ENCODE peak calls at places on chromosomes 13 and 19, in five cellular contexts. B is GDM1, W is HepG2, J is hepatic stellate cell, A is tibial nerve. V is an unnamed sample.

GRCh38 chr19:33296473-33297060 is 5.8 kb downstream of the CEBPA start:
- DNase-seq in W (no peak), B (no peak), A (no peak), J (no peak), V (no peak)

GRCh38 chr13:23984541-23984940 is 87.2 kb upstream of the C1QTNF9B start:
- DNase-seq in W (no peak), A (no peak), J (no peak), B (no peak), V (no peak)

GRCh38 chr19:42024622-42025111 is 30.6 kb upstream of the ATP1A3 start:
- DNase-seq in A (no peak), J (peak), W (no peak), B (no peak), V (peak)

GRCh38 chr19:24086974-24087595 is at the start of gene ZNF254:
- DNase-seq in J (peak), B (peak), A (peak), W (no peak), V (peak)

GRCh38 chr13:112711528-112712265 is 21.9 kb downstream of the ATP11A start:
- DNase-seq in W (peak), B (peak), A (peak), J (peak), V (peak)

GRCh38 chr13:109985871-109986270 is 199.5 kb upstream of the IRS2 start:
- DNase-seq in A (no peak), J (no peak), B (no peak), W (no peak), V (no peak)

GRCh38 chr19:39104104-39104708 is 20.0 kb downstream of the ACP7 start:
- DNase-seq in A (no peak), B (no peak), W (peak), J (no peak), V (no peak)

GRCh38 chr19:16655727-16656126 is 4.2 kb downstream of the SMIM7 start:
- DNase-seq in B (no peak), A (no peak), J (no peak), W (no peak), V (no peak)

GRCh38 chr19:39671739-39672363 is 16.1 kb downstream of the LGALS16 start:
- DNase-seq in W (peak), A (peak), J (peak), B (peak), V (no peak)

GRCh38 chr13:109786457-109787134 is at the start of gene IRS2:
- DNase-seq in B (peak), J (peak), A (peak), W (no peak), V (peak)

GRCh38 chr13:113635048-113635420 is 23.0 kb downstream of the ATP4B start:
- DNase-seq in J (no peak), A (no peak), W (no peak), B (no peak), V (no peak)

GRCh38 chr13:33292712-33293111 is 7.2 kb upstream of the STARD13 start:
- DNase-seq in A (no peak), J (no peak), W (no peak), B (no peak), V (no peak)

GRCh38 chr13:51584731-51585191 is 499 bp downstream of the WDFY2 start:
- DNase-seq in A (peak), B (no peak), J (peak), W (peak), V (peak)

GRCh38 chr19:13013649-13014048 is 18.4 kb downstream of the NFIX start:
- DNase-seq in A (no peak), B (no peak), J (no peak), W (no peak), V (no peak)

GRCh38 chr19:35045667-35046300 is 4.3 kb downstream of the HPN start:
- DNase-seq in B (peak), W (no peak), A (no peak), J (peak), V (no peak)

GRCh38 chr13:35690546-35690945 is 214.1 kb upstream of the MAB21L1 start:
- DNase-seq in B (no peak), A (no peak), J (no peak), W (no peak), V (no peak)

GRCh38 chr13:38662362-38662761 is 24.5 kb upstream of the FREM2 start:
- DNase-seq in A (no peak), J (no peak), W (no peak), B (no peak), V (no peak)

GRCh38 chr19:39778763-39779162 is at the start of gene LEUTX:
- DNase-seq in A (no peak), J (no peak), B (no peak), W (no peak), V (no peak)